ENCODE peak calls at places on chromosomes 13 and 19, in four cellular contexts. One of them, this sample, is unnamed.
A peak's percentile ranks its signal among the peaks of the same experiment; 100 is the strongest.

GRCh38 chr19:47158879-47159509 is 28.4 kb downstream of the SAE1 start:
- DNase-seq in HL-60: no peak
- DNase-seq in GM12891: no peak
- DNase-seq in K562: no peak
- DNase-seq in this sample: no peak

GRCh38 chr19:29287061-29287460 is 74.1 kb upstream of the UQCRFS1 start:
- DNase-seq in HL-60: no peak
- DNase-seq in GM12891: no peak
- DNase-seq in K562: no peak
- DNase-seq in this sample: no peak

GRCh38 chr19:4376991-4377781 is 23.2 kb downstream of the SH3GL1 start:
- DNase-seq in HL-60: no peak
- DNase-seq in GM12891: no peak
- DNase-seq in K562: no peak
- DNase-seq in this sample: no peak

GRCh38 chr13:51113186-51113881 is 2.3 kb upstream of the C13orf42 start:
- DNase-seq in HL-60: no peak
- DNase-seq in GM12891: no peak
- DNase-seq in K562: no peak
- DNase-seq in this sample: no peak

GRCh38 chr13:73167046-73167820 is 108.4 kb downstream of the KLF5 start:
- DNase-seq in HL-60: no peak
- DNase-seq in GM12891: no peak
- DNase-seq in K562: no peak
- DNase-seq in this sample: no peak

GRCh38 chr13:38662362-38662761 is 24.5 kb upstream of the FREM2 start:
- DNase-seq in HL-60: no peak
- DNase-seq in GM12891: no peak
- DNase-seq in K562: no peak
- DNase-seq in this sample: no peak

GRCh38 chr19:52749780-52750179 is 14.9 kb upstream of the ZNF611 start:
- DNase-seq in HL-60: no peak
- DNase-seq in GM12891: no peak
- DNase-seq in K562: no peak
- DNase-seq in this sample: no peak

GRCh38 chr13:114124921-114125320 is 7.5 kb downstream of the RASA3 start:
- DNase-seq in HL-60: peak; percentile 81
- DNase-seq in GM12891: no peak
- DNase-seq in K562: no peak
- DNase-seq in this sample: no peak

GRCh38 chr19:33373701-33374405 is at the start of gene CEBPG:
- DNase-seq in HL-60: peak; percentile 51
- DNase-seq in GM12891: peak; percentile 63
- DNase-seq in K562: peak; percentile 79
- DNase-seq in this sample: no peak

GRCh38 chr19:28934626-28935025 is 278.3 kb downstream of the UQCRFS1 start:
- DNase-seq in HL-60: no peak
- DNase-seq in GM12891: no peak
- DNase-seq in K562: no peak
- DNase-seq in this sample: no peak

GRCh38 chr19:18514800-18515682 is 6.8 kb downstream of the ELL start:
- DNase-seq in HL-60: peak; percentile 92
- DNase-seq in GM12891: no peak
- DNase-seq in K562: no peak
- DNase-seq in this sample: no peak

GRCh38 chr13:31945202-31945978 is 86.2 kb upstream of the FRY start:
- DNase-seq in HL-60: peak; percentile 74
- DNase-seq in GM12891: no peak
- DNase-seq in K562: no peak
- DNase-seq in this sample: no peak

GRCh38 chr19:15120135-15121026 is 13.2 kb downstream of the SYDE1 start:
- DNase-seq in HL-60: no peak
- DNase-seq in GM12891: no peak
- DNase-seq in K562: no peak
- DNase-seq in this sample: no peak

GRCh38 chr13:75579529-75579928 is 29.9 kb downstream of the UCHL3 start:
- DNase-seq in HL-60: no peak
- DNase-seq in GM12891: no peak
- DNase-seq in K562: no peak
- DNase-seq in this sample: no peak

GRCh38 chr19:14000691-14001365 is 5.3 kb downstream of the RFX1 start:
- DNase-seq in HL-60: no peak
- DNase-seq in GM12891: no peak
- DNase-seq in K562: no peak
- DNase-seq in this sample: no peak

GRCh38 chr13:37618554-37618953 is 20.0 kb upstream of the POSTN start:
- DNase-seq in HL-60: no peak
- DNase-seq in GM12891: no peak
- DNase-seq in K562: no peak
- DNase-seq in this sample: no peak

GRCh38 chr13:79395881-79396280 is 10.2 kb downstream of the RBM26 start:
- DNase-seq in HL-60: no peak
- DNase-seq in GM12891: no peak
- DNase-seq in K562: no peak
- DNase-seq in this sample: no peak

GRCh38 chr19:10752913-10753285 is 35.0 kb downstream of the DNM2 start:
- DNase-seq in HL-60: no peak
- DNase-seq in GM12891: no peak
- DNase-seq in K562: no peak
- DNase-seq in this sample: no peak

GRCh38 chr19:10749435-10750384 is 31.8 kb downstream of the DNM2 start:
- DNase-seq in HL-60: no peak
- DNase-seq in GM12891: no peak
- DNase-seq in K562: no peak
- DNase-seq in this sample: no peak

GRCh38 chr19:10753305-10753704 is 35.4 kb downstream of the DNM2 start:
- DNase-seq in HL-60: no peak
- DNase-seq in GM12891: no peak
- DNase-seq in K562: no peak
- DNase-seq in this sample: no peak

GRCh38 chr19:10752237-10752912 is 34.5 kb downstream of the DNM2 start:
- DNase-seq in HL-60: no peak
- DNase-seq in GM12891: no peak
- DNase-seq in K562: no peak
- DNase-seq in this sample: no peak

DNA sequence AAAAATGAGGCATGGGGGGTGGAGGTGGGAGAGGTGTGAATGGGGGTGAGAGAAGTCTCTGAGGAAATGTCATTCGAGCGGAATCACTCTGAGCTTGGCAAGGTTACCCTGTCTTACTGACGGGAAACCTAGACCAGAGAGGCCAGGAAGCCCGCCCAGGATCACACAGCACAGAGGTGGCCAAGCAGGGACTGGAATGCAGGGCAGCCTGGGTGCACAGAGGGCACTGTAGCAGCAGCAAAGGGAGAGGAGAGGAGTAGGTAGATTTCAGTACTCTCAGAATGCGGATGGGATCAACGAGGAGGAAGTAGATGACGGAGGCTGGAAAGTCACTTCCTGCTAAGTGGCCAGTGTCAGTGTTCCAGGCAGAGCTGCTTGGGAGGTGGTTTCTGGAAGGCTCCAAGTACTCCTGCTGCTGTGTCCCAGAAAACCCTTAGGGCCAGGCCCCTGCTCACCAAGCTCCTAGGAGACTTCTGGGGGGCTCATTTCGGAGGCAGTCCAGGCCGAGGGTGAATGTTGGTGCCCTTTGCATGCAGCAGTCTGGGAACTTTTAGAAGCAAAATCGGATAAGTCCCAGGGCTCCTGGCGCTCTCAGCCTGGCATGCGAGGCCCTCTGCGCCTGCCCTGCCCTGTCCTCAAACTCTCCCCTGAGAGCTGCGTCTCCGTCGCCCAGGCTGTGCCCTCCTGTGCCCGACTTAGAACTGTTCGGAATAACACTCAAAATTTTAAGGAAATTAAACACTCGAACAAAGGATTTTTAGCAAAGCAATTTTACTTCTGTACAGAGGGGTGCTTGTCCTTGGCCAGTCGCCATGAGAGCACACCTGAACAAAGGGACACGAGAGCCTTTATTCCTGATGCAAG is 33.5 kb downstream of the DNM2 start:
- DNase-seq in HL-60: peak; percentile 74
- DNase-seq in GM12891: no peak
- DNase-seq in K562: no peak
- DNase-seq in this sample: no peak
- TF ChIP-seq SPI1 in HL-60: peak; percentile 46
- TF ChIP-seq SPI1 in GM12891: no peak
- TF ChIP-seq SPI1 in K562: peak; percentile 2
- TF ChIP-seq SPI1 in this sample: no peak

GRCh38 chr19:10105241-10106099 is 692 bp upstream of the PPAN start:
- DNase-seq in HL-60: peak; percentile 76
- DNase-seq in GM12891: no peak
- DNase-seq in K562: no peak
- DNase-seq in this sample: peak; percentile 82
- TF ChIP-seq SPI1 in HL-60: no peak
- TF ChIP-seq SPI1 in GM12891: no peak
- TF ChIP-seq SPI1 in K562: no peak
- TF ChIP-seq SPI1 in this sample: peak; percentile 14

GRCh38 chr13:30880756-30881155 is 25.3 kb upstream of the MEDAG start:
- DNase-seq in HL-60: no peak
- DNase-seq in GM12891: no peak
- DNase-seq in K562: no peak
- DNase-seq in this sample: no peak
- TF ChIP-seq SPI1 in HL-60: no peak
- TF ChIP-seq SPI1 in GM12891: no peak
- TF ChIP-seq SPI1 in K562: no peak
- TF ChIP-seq SPI1 in this sample: no peak

GRCh38 chr19:43776285-43776684 is 4.5 kb downstream of the KCNN4 start:
- DNase-seq in HL-60: no peak
- DNase-seq in GM12891: no peak
- DNase-seq in K562: peak; percentile 62
- DNase-seq in this sample: no peak
- TF ChIP-seq SPI1 in HL-60: no peak
- TF ChIP-seq SPI1 in GM12891: no peak
- TF ChIP-seq SPI1 in K562: no peak
- TF ChIP-seq SPI1 in this sample: no peak

This sample was measured in GM12878.